ENCODE peak calls at places on chromosomes 13 and 19, in eight cellular contexts. I, A, J, G, K, L, U and Z are unnamed samples.
A peak's percentile ranks its signal among the peaks of the same experiment; 100 is the strongest.

GRCh38 chr19:51071006-51071405 is 6.1 kb upstream of the KLK13 start:
- DNase-seq in I (peak; percentile 45), A (no peak), J (no peak), G (no peak), K (no peak), L (peak; percentile 39), U (no peak), Z (no peak)

GRCh38 chr19:48249502-48250014 is 6.2 kb downstream of the CARD8 start:
- DNase-seq in I (peak; percentile 89), A (no peak), J (no peak), G (peak; percentile 46), K (peak; percentile 42), L (no peak), U (peak; percentile 41), Z (peak; percentile 83)

GRCh38 chr19:53945441-53945840 is 17.3 kb upstream of the CACNG8 start:
- DNase-seq in I (no peak), A (no peak), J (peak; percentile 18), G (no peak), K (no peak), L (no peak), U (no peak), Z (no peak)

GRCh38 chr19:38559428-38560401 is 58.0 kb downstream of the MAP4K1 start:
- DNase-seq in I (no peak), A (peak; percentile 97), J (no peak), G (peak; percentile 67), K (no peak), L (peak; percentile 99), U (no peak), Z (no peak)

GRCh38 chr13:25170554-25171107 is 1.5 kb downstream of the AMER2 start:
- DNase-seq in I (no peak), A (peak; percentile 22), J (no peak), G (no peak), K (no peak), L (no peak), U (no peak), Z (no peak)

GRCh38 chr13:29428310-29428991 is 167.0 kb downstream of the SLC7A1 start:
- DNase-seq in I (no peak), A (peak; percentile 50), J (no peak), G (no peak), K (peak; percentile 53), L (peak; percentile 33), U (no peak), Z (no peak)

GRCh38 chr13:45615501-45616101 is at the start of gene ERICH6B:
- DNase-seq in I (no peak), A (peak; percentile 30), J (peak; percentile 11), G (no peak), K (peak; percentile 20), L (no peak), U (no peak), Z (no peak)

GRCh38 chr19:13154241-13154778 is 4.1 kb downstream of the IER2 start:
- DNase-seq in I (peak; percentile 99), A (peak; percentile 84), J (peak; percentile 95), G (peak; percentile 57), K (peak; percentile 88), L (peak; percentile 75), U (peak; percentile 44), Z (peak; percentile 94)

GRCh38 chr13:38340624-38341023 is 9.0 kb upstream of the UFM1 start:
- DNase-seq in I (no peak), A (no peak), J (no peak), G (no peak), K (no peak), L (no peak), U (no peak), Z (no peak)

GRCh38 chr19:35109395-35110112 is 6.1 kb upstream of the FXYD3 start:
- DNase-seq in I (no peak), A (peak; percentile 59), J (no peak), G (no peak), K (no peak), L (no peak), U (no peak), Z (no peak)

GRCh38 chr19:27777242-27777641 is 1435.7 kb downstream of the UQCRFS1 start:
- DNase-seq in I (no peak), A (no peak), J (no peak), G (no peak), K (no peak), L (no peak), U (no peak), Z (no peak)

GRCh38 chr13:51534075-51534817 is 50.0 kb upstream of the WDFY2 start:
- DNase-seq in I (no peak), A (peak; percentile 48), J (no peak), G (no peak), K (peak; percentile 21), L (peak; percentile 54), U (no peak), Z (peak; percentile 62)

GRCh38 chr13:112132142-112132541 is 65.2 kb downstream of the SOX1 start:
- DNase-seq in I (peak; percentile 52), A (no peak), J (no peak), G (no peak), K (no peak), L (no peak), U (no peak), Z (no peak)

GRCh38 chr13:27631156-27631555 is 9.5 kb downstream of the POLR1D start:
- DNase-seq in I (no peak), A (peak; percentile 31), J (no peak), G (no peak), K (no peak), L (peak; percentile 51), U (no peak), Z (no peak)

GRCh38 chr13:28636677-28637317 is 22.1 kb upstream of the POMP start:
- DNase-seq in I (no peak), A (peak; percentile 76), J (peak; percentile 80), G (peak; percentile 50), K (no peak), L (peak; percentile 66), U (no peak), Z (peak; percentile 72)

GRCh38 chr19:18202759-18203407 is 959 bp downstream of the RAB3A start:
- DNase-seq in I (no peak), A (no peak), J (peak; percentile 15), G (peak; percentile 35), K (peak; percentile 42), L (no peak), U (peak; percentile 34), Z (no peak)

GRCh38 chr19:50723069-50723468 is at the start of gene CLEC11A:
- DNase-seq in I (peak; percentile 93), A (no peak), J (peak; percentile 84), G (no peak), K (peak; percentile 68), L (no peak), U (no peak), Z (no peak)

GRCh38 chr13:76754414-76754813 is 131.8 kb downstream of the KCTD12 start:
- DNase-seq in I (no peak), A (peak; percentile 88), J (peak; percentile 30), G (no peak), K (no peak), L (peak; percentile 85), U (no peak), Z (no peak)

GRCh38 chr19:7372810-7373209 is 24.1 kb downstream of the ARHGEF18 start:
- DNase-seq in I (no peak), A (no peak), J (no peak), G (no peak), K (no peak), L (no peak), U (no peak), Z (no peak)

GRCh38 chr13:35995136-35995535 is 136.0 kb downstream of the DCLK1 start:
- DNase-seq in I (no peak), A (no peak), J (peak; percentile 38), G (no peak), K (no peak), L (peak; percentile 20), U (no peak), Z (no peak)

GRCh38 chr13:41696163-41697003 is 239.0 kb downstream of the RGCC start:
- DNase-seq in I (no peak), A (peak; percentile 94), J (peak; percentile 54), G (no peak), K (no peak), L (peak; percentile 94), U (no peak), Z (no peak)

GRCh38 chr13:110616103-110617101 is 1.1 kb downstream of the NAXD start:
- DNase-seq in I (no peak), A (peak; percentile 82), J (peak; percentile 86), G (peak; percentile 74), K (no peak), L (peak; percentile 77), U (peak; percentile 53), Z (no peak)

GRCh38 chr13:110615005-110615321 is 382 bp upstream of the NAXD start:
- DNase-seq in I (no peak), A (no peak), J (no peak), G (no peak), K (no peak), L (no peak), U (no peak), Z (no peak)

GRCh38 chr13:110615322-110616102 is at the start of gene NAXD:
- DNase-seq in I (peak; percentile 98), A (peak; percentile 91), J (peak; percentile 94), G (peak; percentile 97), K (peak; percentile 95), L (peak; percentile 80), U (peak; percentile 66), Z (peak; percentile 64)

GRCh38 chr13:110607675-110608224 is 7.6 kb upstream of the NAXD start:
- DNase-seq in I (no peak), A (no peak), J (no peak), G (peak; percentile 61), K (no peak), L (no peak), U (no peak), Z (no peak)

GRCh38 chr13:110610955-110611595 is 4.3 kb upstream of the NAXD start:
- DNase-seq in I (no peak), A (no peak), J (no peak), G (peak; percentile 76), K (no peak), L (no peak), U (no peak), Z (no peak)
- TF ChIP-seq CTCF in I (no peak), A (no peak), J (no peak), G (no peak), K (no peak), L (no peak), U (no peak), Z (no peak)

GRCh38 chr19:3302755-3303154 is 63.6 kb upstream of the NFIC start:
- DNase-seq in I (no peak), A (no peak), J (no peak), G (no peak), K (no peak), L (no peak), U (no peak), Z (no peak)
- TF ChIP-seq CTCF in I (no peak), A (no peak), J (no peak), G (no peak), K (no peak), L (no peak), U (no peak), Z (no peak)

GRCh38 chr13:20136781-20137703 is 23.8 kb downstream of the GJA3 start:
- DNase-seq in I (no peak), A (peak; percentile 47), J (peak; percentile 19), G (peak; percentile 59), K (peak; percentile 29), L (no peak), U (no peak), Z (no peak)
- TF ChIP-seq CTCF in I (no peak), A (peak; percentile 47), J (peak; percentile 45), G (peak; percentile 72), K (peak; percentile 17), L (peak; percentile 78), U (no peak), Z (peak; percentile 26)

DNA sequence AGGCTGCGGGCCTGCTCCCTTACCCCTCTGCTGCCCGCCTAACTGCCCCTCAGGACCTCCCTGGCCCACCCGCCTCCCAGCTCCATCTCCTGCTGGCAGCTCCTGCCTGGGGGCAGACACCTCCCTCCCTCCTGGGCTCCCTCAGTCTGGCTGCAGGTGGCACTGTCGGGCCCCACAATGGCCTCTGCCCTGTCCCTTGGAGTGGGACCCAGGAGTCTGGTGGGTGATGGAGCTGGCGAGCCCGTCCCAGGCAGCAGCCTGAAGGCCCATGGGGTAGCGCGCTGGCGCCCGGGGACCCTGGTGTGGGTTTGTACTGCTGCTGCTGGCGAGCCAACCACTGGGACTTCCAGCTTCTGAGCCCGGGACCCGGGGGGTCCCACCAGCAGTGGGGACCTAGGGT is 83.6 kb downstream of the KDM4B start:
- DNase-seq in I (no peak), A (no peak), J (no peak), G (no peak), K (no peak), L (no peak), U (no peak), Z (no peak)
- TF ChIP-seq CTCF in I (no peak), A (no peak), J (no peak), G (no peak), K (no peak), L (peak; percentile 0), U (no peak), Z (no peak)